ENCODE peak calls at places on chromosome 2, in four cellular contexts. G is stimulated activated naive B cell treated with anti-CD40 and anti-IgM and Interleukin-4, amounts not matched to agents 10 μg/mL and 1 μg/mL and 100 μg/mL, for 72 hours; C is posterior cingulate gyrus; O is bronchial epithelial cell. Y is an unnamed sample.

GRCh38 chr2:178197791-178198190 is 3.5 kb downstream of the OSBPL6 start:
- DNase-seq in G (no peak), C (no peak), O (no peak), Y (no peak)

GRCh38 chr2:64989982-64990614 is 899 bp downstream of the SLC1A4 start:
- DNase-seq in C (no peak), O (no peak), G (no peak), Y (peak; percentile 41)

GRCh38 chr2:46812381-46813024 is 103.1 kb downstream of the MCFD2 start:
- DNase-seq in G (no peak), O (no peak), C (peak; percentile 50), Y (peak; percentile 9)

GRCh38 chr2:10162586-10163497 is 40.3 kb downstream of the RRM2 start:
- DNase-seq in O (no peak), G (no peak), C (no peak), Y (peak; percentile 86)

GRCh38 chr2:238847841-238848565 is at the start of gene TWIST2:
- DNase-seq in O (peak; percentile 65), C (no peak), G (no peak), Y (peak; percentile 6)

GRCh38 chr2:174510583-174511189 is 23.9 kb upstream of the GPR155 start:
- DNase-seq in O (peak; percentile 12), G (no peak), C (no peak), Y (peak; percentile 32)

GRCh38 chr2:55954306-55955035 is 30.9 kb upstream of the EFEMP1 start:
- DNase-seq in G (no peak), C (no peak), O (peak; percentile 29), Y (no peak)

GRCh38 chr2:190869721-190870120 is 10.9 kb upstream of the GLS start:
- DNase-seq in O (no peak), G (no peak), C (no peak), Y (no peak)

GRCh38 chr2:105842555-105842954 is 97.8 kb downstream of the NCK2 start:
- DNase-seq in O (no peak), G (no peak), C (no peak), Y (no peak)

Y was measured in NCI-H69.